ENCODE peak calls at places on chromosomes 12 and 14, in six cellular contexts. A is stomach, C is tibial nerve, R is kidney, U is AG04450, Z is fibroblast of lung. E is an unnamed sample.

GRCh38 chr14:86462193-86462592 is 932.2 kb downstream of the FLRT2 start:
- DNase-seq in R (no peak), C (no peak), U (no peak), A (no peak), Z (peak), E (no peak)

GRCh38 chr14:22220427-22220826 is 368.6 kb downstream of the DAD1 start:
- DNase-seq in A (no peak), Z (peak), C (no peak), U (peak), R (no peak), E (no peak)

GRCh38 chr14:51448831-51449665 is 202.7 kb upstream of the FRMD6 start:
- DNase-seq in C (no peak), R (peak), Z (peak), U (peak), A (no peak), E (no peak)

GRCh38 chr14:67418368-67419174 is 6.6 kb upstream of the PLEK2 start:
- DNase-seq in Z (no peak), U (no peak), A (peak), C (no peak), R (no peak), E (peak)

GRCh38 chr14:77305696-77306095 is 15.0 kb downstream of the POMT2 start:
- DNase-seq in U (no peak), Z (no peak), A (no peak), C (no peak), R (no peak), E (no peak)

GRCh38 chr14:25132734-25133422 is 82.9 kb upstream of the STXBP6 start:
- DNase-seq in A (peak), U (no peak), C (peak), R (peak), Z (peak), E (peak)

GRCh38 chr12:114913871-114914801 is 230.2 kb upstream of the TBX3 start:
- DNase-seq in U (no peak), C (no peak), Z (peak), A (no peak), R (no peak), E (no peak)

GRCh38 chr12:19222566-19222965 is 93.0 kb downstream of the PLEKHA5 start:
- DNase-seq in R (no peak), C (no peak), Z (no peak), U (no peak), A (no peak), E (no peak)

GRCh38 chr12:30286345-30286926 is 409.2 kb downstream of the IPO8 start:
- DNase-seq in Z (peak), U (no peak), R (no peak), A (no peak), C (no peak), E (no peak)

DNA sequence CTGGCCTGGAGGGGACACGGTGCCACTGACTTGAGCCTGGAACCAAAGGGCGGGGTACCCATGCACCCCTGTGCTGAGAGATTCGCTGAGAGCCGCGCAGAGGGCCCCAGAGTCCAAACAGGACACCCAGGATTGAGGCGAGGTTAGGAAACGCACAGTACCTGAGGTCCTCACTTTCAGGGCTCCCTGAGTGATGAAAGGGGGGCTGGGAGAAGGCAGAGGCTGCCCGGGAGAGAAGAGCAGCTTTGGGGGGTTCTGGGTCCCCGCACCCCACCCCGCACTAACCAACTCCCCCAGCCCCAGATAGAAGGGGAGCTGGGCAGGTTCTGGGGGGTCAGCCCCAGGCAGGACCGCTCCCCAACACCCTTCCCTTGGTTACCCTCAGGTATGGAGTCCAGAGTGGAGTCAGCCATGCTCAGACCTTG is 14.5 kb upstream of the ANKRD9 start:
- DNase-seq in A (no peak), C (no peak), Z (no peak), R (peak), U (no peak), E (no peak)
- H3K4me3 ChIP-seq in A (peak), C (peak), Z (no peak), R (peak), U (peak), E (no peak)

GRCh38 chr12:77591959-77592358 is 238.7 kb upstream of the NAV3 start:
- DNase-seq in C (no peak), U (no peak), A (no peak), R (no peak), Z (no peak), E (no peak)

GRCh38 chr12:77590306-77590705 is 240.4 kb upstream of the NAV3 start:
- DNase-seq in U (no peak), C (no peak), R (no peak), A (no peak), Z (no peak), E (no peak)

GRCh38 chr12:77599782-77600491 is 230.8 kb upstream of the NAV3 start:
- DNase-seq in U (no peak), R (no peak), Z (no peak), A (no peak), C (no peak), E (no peak)

DNA sequence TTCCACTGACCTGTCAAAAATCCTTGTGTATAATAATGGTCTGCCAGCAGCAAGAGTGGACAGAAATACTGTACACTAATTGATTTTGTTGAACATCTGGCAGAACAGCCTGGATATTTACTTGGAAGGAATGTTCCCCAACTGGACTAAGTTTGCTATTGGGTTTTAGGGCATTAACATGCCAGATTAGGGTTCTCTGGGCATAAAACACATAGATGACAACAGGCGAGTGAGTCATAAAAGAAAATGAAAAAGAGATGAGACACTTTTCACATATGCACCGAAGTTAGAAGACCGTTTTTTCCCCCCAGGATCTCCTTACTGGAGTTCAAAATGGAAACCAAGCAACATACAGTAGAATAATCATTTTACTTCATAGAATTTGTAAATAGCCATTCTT is 236.3 kb upstream of the NAV3 start:
- DNase-seq in Z (no peak), A (no peak), U (no peak), C (no peak), R (no peak), E (no peak)
- H3K27ac ChIP-seq in Z (no peak), A (no peak), U (no peak), C (no peak), R (no peak), E (no peak)

DNA sequence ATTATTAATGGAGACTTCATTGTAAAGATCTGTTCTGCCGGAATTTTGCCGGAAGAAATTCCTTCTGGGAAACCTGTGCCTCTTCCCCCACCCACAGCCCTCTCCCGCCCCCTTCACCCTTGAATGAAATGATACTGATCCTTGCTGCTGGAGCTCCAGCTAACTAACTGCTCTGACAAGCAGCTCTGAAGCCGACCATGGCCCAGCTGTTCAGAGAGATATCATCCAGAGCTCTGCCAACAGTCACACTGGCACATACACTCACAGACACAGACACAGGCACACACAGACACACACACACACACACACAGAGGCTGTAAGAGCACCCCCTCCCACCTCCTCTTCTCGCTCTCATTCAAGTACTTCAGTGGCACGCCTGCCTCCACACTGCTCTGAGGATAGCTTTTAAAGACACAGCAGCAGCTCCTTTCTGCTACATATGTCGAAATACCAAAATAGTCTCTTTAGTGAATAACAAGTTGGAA is 88.6 kb downstream of the R3HDM2 start:
- DNase-seq in R (no peak), C (no peak), Z (peak), A (no peak), U (peak), E (no peak)
- H3K4me3 ChIP-seq in R (no peak), C (no peak), Z (no peak), A (no peak), U (no peak), E (no peak)

GRCh38 chr12:89211456-89211855 is 140.8 kb downstream of the DUSP6 start:
- DNase-seq in U (no peak), C (no peak), Z (no peak), A (no peak), R (no peak), E (no peak)
- H3K27ac ChIP-seq in U (no peak), C (no peak), Z (no peak), A (no peak), R (no peak), E (no peak)

GRCh38 chr12:51865757-51866270 is 17.3 kb upstream of the FIGNL2 start:
- DNase-seq in C (no peak), U (no peak), A (no peak), Z (no peak), R (peak), E (no peak)

GRCh38 chr12:51864701-51865469 is 16.4 kb upstream of the FIGNL2 start:
- DNase-seq in U (no peak), A (no peak), Z (no peak), R (peak), C (no peak), E (no peak)

GRCh38 chr12:51863921-51864700 is 15.6 kb upstream of the FIGNL2 start:
- DNase-seq in Z (no peak), A (no peak), C (no peak), R (peak), U (no peak), E (no peak)

GRCh38 chr12:51866324-51866723 is 17.8 kb upstream of the FIGNL2 start:
- DNase-seq in R (no peak), A (no peak), C (no peak), U (no peak), Z (no peak), E (no peak)

GRCh38 chr12:51865470-51865745 is 16.9 kb upstream of the FIGNL2 start:
- DNase-seq in C (no peak), A (no peak), Z (no peak), R (peak), U (no peak), E (no peak)
- H3K4me3 ChIP-seq in C (no peak), A (no peak), Z (no peak), R (no peak), U (no peak), E (no peak)

GRCh38 chr12:95626854-95627253 is 75.6 kb upstream of the USP44 start:
- DNase-seq in Z (no peak), C (no peak), R (no peak), A (no peak), U (no peak), E (no peak)

GRCh38 chr12:95625012-95625411 is 73.7 kb upstream of the USP44 start:
- DNase-seq in Z (no peak), U (no peak), A (peak), C (no peak), R (no peak), E (no peak)

GRCh38 chr12:95633049-95633545 is 81.8 kb upstream of the USP44 start:
- DNase-seq in Z (peak), C (no peak), A (peak), U (no peak), R (peak), E (peak)

GRCh38 chr12:95630496-95630895 is 79.2 kb upstream of the USP44 start:
- DNase-seq in U (no peak), A (no peak), Z (no peak), C (no peak), R (no peak), E (no peak)

GRCh38 chr12:95629392-95629791 is 78.1 kb upstream of the USP44 start:
- DNase-seq in R (no peak), A (no peak), U (no peak), C (no peak), Z (no peak), E (no peak)
- H3K27ac ChIP-seq in R (peak), A (no peak), U (no peak), C (no peak), Z (no peak), E (no peak)

GRCh38 chr12:39372929-39373328 is 70.0 kb downstream of the KIF21A start:
- DNase-seq in R (no peak), C (no peak), Z (no peak), U (no peak), A (no peak), E (no peak)
- H3K4me3 ChIP-seq in R (no peak), C (no peak), Z (no peak), U (no peak), A (no peak), E (no peak)